ENCODE peak calls at places on chromosomes 6 and 20, in eight cellular contexts. One of them, this sample, is unnamed.

GRCh38 chr6:2891768-2892170 is 11.3 kb downstream of the SERPINB9 start:
- DNase-seq in iPS-NIHi11: no peak
- DNase-seq in psoas muscle: no peak
- DNase-seq in fibroblast of lung: no peak
- DNase-seq in activated T-cell treated with anti-CD3 and anti-CD28 coated beads for 1 hour: peak
- DNase-seq in naive B cell: peak
- DNase-seq in AG10803: no peak
- DNase-seq in left ventricle myocardium superior: peak
- DNase-seq in this sample: no peak

GRCh38 chr6:138806889-138807288 is 11.0 kb downstream of the ECT2L start:
- DNase-seq in iPS-NIHi11: no peak
- DNase-seq in naive B cell: no peak
- DNase-seq in AG10803: no peak
- DNase-seq in psoas muscle: no peak
- DNase-seq in activated T-cell treated with anti-CD3 and anti-CD28 coated beads for 1 hour: no peak
- DNase-seq in left ventricle myocardium superior: no peak
- DNase-seq in fibroblast of lung: no peak
- DNase-seq in this sample: no peak

GRCh38 chr6:41781302-41781711 is 725 bp downstream of the PRICKLE4 start:
- DNase-seq in psoas muscle: no peak
- DNase-seq in AG10803: no peak
- DNase-seq in left ventricle myocardium superior: no peak
- DNase-seq in naive B cell: no peak
- DNase-seq in iPS-NIHi11: no peak
- DNase-seq in fibroblast of lung: no peak
- DNase-seq in activated T-cell treated with anti-CD3 and anti-CD28 coated beads for 1 hour: no peak
- DNase-seq in this sample: no peak

GRCh38 chr6:20367716-20368485 is 33.8 kb upstream of the E2F3 start:
- DNase-seq in naive B cell: no peak
- DNase-seq in AG10803: peak
- DNase-seq in activated T-cell treated with anti-CD3 and anti-CD28 coated beads for 1 hour: no peak
- DNase-seq in left ventricle myocardium superior: no peak
- DNase-seq in psoas muscle: no peak
- DNase-seq in iPS-NIHi11: no peak
- DNase-seq in fibroblast of lung: peak
- DNase-seq in this sample: no peak

GRCh38 chr6:82072771-82073170 is 174.8 kb downstream of the IBTK start:
- DNase-seq in AG10803: peak
- DNase-seq in psoas muscle: no peak
- DNase-seq in naive B cell: no peak
- DNase-seq in left ventricle myocardium superior: no peak
- DNase-seq in fibroblast of lung: peak
- DNase-seq in activated T-cell treated with anti-CD3 and anti-CD28 coated beads for 1 hour: no peak
- DNase-seq in iPS-NIHi11: no peak
- DNase-seq in this sample: no peak

GRCh38 chr6:35769211-35769610 is 7.2 kb upstream of the CLPSL2 start:
- DNase-seq in activated T-cell treated with anti-CD3 and anti-CD28 coated beads for 1 hour: no peak
- DNase-seq in left ventricle myocardium superior: no peak
- DNase-seq in AG10803: no peak
- DNase-seq in naive B cell: no peak
- DNase-seq in psoas muscle: no peak
- DNase-seq in fibroblast of lung: no peak
- DNase-seq in iPS-NIHi11: no peak
- DNase-seq in this sample: no peak

GRCh38 chr20:31962741-31963140 is 5.2 kb upstream of the XKR7 start:
- DNase-seq in psoas muscle: no peak
- DNase-seq in naive B cell: no peak
- DNase-seq in left ventricle myocardium superior: no peak
- DNase-seq in AG10803: no peak
- DNase-seq in iPS-NIHi11: no peak
- DNase-seq in fibroblast of lung: no peak
- DNase-seq in activated T-cell treated with anti-CD3 and anti-CD28 coated beads for 1 hour: no peak
- DNase-seq in this sample: no peak

GRCh38 chr20:22929661-22930060 is 105.5 kb upstream of the SSTR4 start:
- DNase-seq in left ventricle myocardium superior: no peak
- DNase-seq in naive B cell: no peak
- DNase-seq in AG10803: no peak
- DNase-seq in psoas muscle: no peak
- DNase-seq in activated T-cell treated with anti-CD3 and anti-CD28 coated beads for 1 hour: no peak
- DNase-seq in iPS-NIHi11: no peak
- DNase-seq in fibroblast of lung: no peak
- DNase-seq in this sample: no peak

GRCh38 chr20:44832724-44833123 is 22.4 kb upstream of the RIMS4 start:
- DNase-seq in naive B cell: no peak
- DNase-seq in left ventricle myocardium superior: no peak
- DNase-seq in psoas muscle: no peak
- DNase-seq in AG10803: peak
- DNase-seq in iPS-NIHi11: peak
- DNase-seq in fibroblast of lung: no peak
- DNase-seq in activated T-cell treated with anti-CD3 and anti-CD28 coated beads for 1 hour: no peak
- DNase-seq in this sample: peak

GRCh38 chr20:63911171-63911570 is 16.2 kb downstream of the DNAJC5 start:
- DNase-seq in left ventricle myocardium superior: no peak
- DNase-seq in fibroblast of lung: peak
- DNase-seq in iPS-NIHi11: no peak
- DNase-seq in psoas muscle: peak
- DNase-seq in AG10803: peak
- DNase-seq in naive B cell: no peak
- DNase-seq in activated T-cell treated with anti-CD3 and anti-CD28 coated beads for 1 hour: no peak
- DNase-seq in this sample: no peak

GRCh38 chr6:102798631-102799030 is 1405.1 kb downstream of the GRIK2 start:
- DNase-seq in fibroblast of lung: no peak
- DNase-seq in psoas muscle: no peak
- DNase-seq in left ventricle myocardium superior: no peak
- DNase-seq in activated T-cell treated with anti-CD3 and anti-CD28 coated beads for 1 hour: no peak
- DNase-seq in iPS-NIHi11: peak
- DNase-seq in AG10803: no peak
- DNase-seq in naive B cell: no peak
- DNase-seq in this sample: peak

GRCh38 chr6:16985484-16986284 is 116.2 kb upstream of the STMND1 start:
- DNase-seq in fibroblast of lung: peak
- DNase-seq in AG10803: peak
- DNase-seq in naive B cell: no peak
- DNase-seq in psoas muscle: no peak
- DNase-seq in activated T-cell treated with anti-CD3 and anti-CD28 coated beads for 1 hour: no peak
- DNase-seq in left ventricle myocardium superior: no peak
- DNase-seq in iPS-NIHi11: no peak
- DNase-seq in this sample: no peak

GRCh38 chr6:165850434-165851019 is 187.5 kb upstream of the PDE10A start:
- DNase-seq in fibroblast of lung: peak
- DNase-seq in iPS-NIHi11: peak
- DNase-seq in psoas muscle: peak
- DNase-seq in AG10803: peak
- DNase-seq in naive B cell: peak
- DNase-seq in left ventricle myocardium superior: peak
- DNase-seq in activated T-cell treated with anti-CD3 and anti-CD28 coated beads for 1 hour: peak
- DNase-seq in this sample: peak

GRCh38 chr6:56399250-56399671 is 151.9 kb upstream of the COL21A1 start:
- DNase-seq in psoas muscle: no peak
- DNase-seq in fibroblast of lung: peak
- DNase-seq in left ventricle myocardium superior: no peak
- DNase-seq in naive B cell: no peak
- DNase-seq in iPS-NIHi11: no peak
- DNase-seq in activated T-cell treated with anti-CD3 and anti-CD28 coated beads for 1 hour: no peak
- DNase-seq in AG10803: no peak
- DNase-seq in this sample: peak

GRCh38 chr6:39008737-39009136 is 39.8 kb upstream of the GLP1R start:
- DNase-seq in psoas muscle: no peak
- DNase-seq in activated T-cell treated with anti-CD3 and anti-CD28 coated beads for 1 hour: no peak
- DNase-seq in left ventricle myocardium superior: no peak
- DNase-seq in iPS-NIHi11: no peak
- DNase-seq in fibroblast of lung: no peak
- DNase-seq in AG10803: no peak
- DNase-seq in naive B cell: no peak
- DNase-seq in this sample: peak